ENCODE peak calls at places on chromosomes 6 and 20, in nine cellular contexts. F, D, K, N, J, T, X, M and O are unnamed samples.

GRCh38 chr6:139494376-139495025 is 120.1 kb upstream of the CITED2 start:
- DNase-seq in F (no peak), D (no peak), K (no peak), N (no peak), J (no peak), T (no peak), X (no peak), M (no peak), O (no peak)

GRCh38 chr6:20909621-20910020 is 375.4 kb downstream of the CDKAL1 start:
- DNase-seq in F (no peak), D (no peak), K (no peak), N (no peak), J (no peak), T (no peak), X (no peak), M (no peak), O (no peak)

GRCh38 chr6:53412751-53413150 is 64.0 kb upstream of the ELOVL5 start:
- DNase-seq in F (no peak), D (no peak), K (peak), N (no peak), J (no peak), T (no peak), X (no peak), M (no peak), O (no peak)

GRCh38 chr6:52420668-52421358 is 671 bp downstream of the EFHC1 start:
- DNase-seq in F (peak), D (no peak), K (peak), N (no peak), J (no peak), T (no peak), X (no peak), M (peak), O (peak)

GRCh38 chr6:52610745-52611355 is 34.0 kb upstream of the TRAM2 start:
- DNase-seq in F (peak), D (no peak), K (no peak), N (no peak), J (no peak), T (no peak), X (no peak), M (peak), O (no peak)

GRCh38 chr6:8082954-8083858 is 19.0 kb upstream of the BLOC1S5 start:
- DNase-seq in F (peak), D (peak), K (peak), N (no peak), J (no peak), T (no peak), X (peak), M (peak), O (no peak)

GRCh38 chr20:54051019-54051418 is 19.4 kb downstream of the BCAS1 start:
- DNase-seq in F (no peak), D (no peak), K (no peak), N (no peak), J (no peak), T (no peak), X (no peak), M (no peak), O (no peak)

GRCh38 chr20:43746344-43747137 is 19.7 kb upstream of the GTSF1L start:
- DNase-seq in F (no peak), D (no peak), K (peak), N (no peak), J (no peak), T (no peak), X (no peak), M (no peak), O (no peak)

GRCh38 chr6:75691012-75691411 is 58.0 kb upstream of the MYO6 start:
- DNase-seq in F (peak), D (no peak), K (peak), N (no peak), J (no peak), T (no peak), X (no peak), M (peak), O (no peak)

GRCh38 chr6:150076196-150076893 is 7.4 kb upstream of the ULBP3 start:
- DNase-seq in F (no peak), D (no peak), K (no peak), N (peak), J (no peak), T (no peak), X (no peak), M (peak), O (no peak)

GRCh38 chr6:127186889-127187288 is 68.4 kb downstream of the RSPO3 start:
- DNase-seq in F (no peak), D (no peak), K (no peak), N (peak), J (peak), T (peak), X (no peak), M (peak), O (peak)

GRCh38 chr6:111812080-111813038 is 60.9 kb downstream of the FYN start:
- DNase-seq in F (no peak), D (no peak), K (no peak), N (no peak), J (no peak), T (no peak), X (no peak), M (no peak), O (no peak)

GRCh38 chr6:169190144-169190584 is 63.5 kb downstream of the THBS2 start:
- DNase-seq in F (peak), D (peak), K (peak), N (no peak), J (peak), T (no peak), X (peak), M (peak), O (no peak)

GRCh38 chr6:149061933-149062332 is 255.6 kb upstream of the TAB2 start:
- DNase-seq in F (no peak), D (no peak), K (no peak), N (no peak), J (no peak), T (no peak), X (no peak), M (no peak), O (no peak)

GRCh38 chr20:56222945-56223344 is 25.6 kb upstream of the MC3R start:
- DNase-seq in F (no peak), D (no peak), K (no peak), N (no peak), J (no peak), T (no peak), X (no peak), M (peak), O (no peak)

GRCh38 chr6:293185-294174 is 1.2 kb downstream of the DUSP22 start:
- DNase-seq in F (no peak), D (no peak), K (peak), N (peak), J (no peak), T (no peak), X (no peak), M (peak), O (peak)

GRCh38 chr6:137661601-137662000 is 167.4 kb upstream of the OLIG3 start:
- DNase-seq in F (peak), D (no peak), K (peak), N (peak), J (no peak), T (peak), X (no peak), M (peak), O (no peak)

GRCh38 chr6:168395983-168396382 is 45.0 kb upstream of the SMOC2 start:
- DNase-seq in F (no peak), D (no peak), K (no peak), N (no peak), J (no peak), T (no peak), X (no peak), M (no peak), O (no peak)

GRCh38 chr6:43924222-43924702 is 154.3 kb downstream of the VEGFA start:
- DNase-seq in F (peak), D (no peak), K (no peak), N (no peak), J (no peak), T (no peak), X (no peak), M (peak), O (no peak)

GRCh38 chr6:43926644-43927524 is 156.9 kb downstream of the VEGFA start:
- DNase-seq in F (peak), D (peak), K (peak), N (no peak), J (no peak), T (peak), X (peak), M (peak), O (no peak)

GRCh38 chr6:43929511-43929910 is 159.5 kb downstream of the VEGFA start:
- DNase-seq in F (no peak), D (no peak), K (no peak), N (no peak), J (no peak), T (no peak), X (no peak), M (no peak), O (no peak)

GRCh38 chr6:43930440-43931154 is 160.6 kb downstream of the VEGFA start:
- DNase-seq in F (no peak), D (no peak), K (no peak), N (no peak), J (no peak), T (no peak), X (no peak), M (no peak), O (no peak)

DNA sequence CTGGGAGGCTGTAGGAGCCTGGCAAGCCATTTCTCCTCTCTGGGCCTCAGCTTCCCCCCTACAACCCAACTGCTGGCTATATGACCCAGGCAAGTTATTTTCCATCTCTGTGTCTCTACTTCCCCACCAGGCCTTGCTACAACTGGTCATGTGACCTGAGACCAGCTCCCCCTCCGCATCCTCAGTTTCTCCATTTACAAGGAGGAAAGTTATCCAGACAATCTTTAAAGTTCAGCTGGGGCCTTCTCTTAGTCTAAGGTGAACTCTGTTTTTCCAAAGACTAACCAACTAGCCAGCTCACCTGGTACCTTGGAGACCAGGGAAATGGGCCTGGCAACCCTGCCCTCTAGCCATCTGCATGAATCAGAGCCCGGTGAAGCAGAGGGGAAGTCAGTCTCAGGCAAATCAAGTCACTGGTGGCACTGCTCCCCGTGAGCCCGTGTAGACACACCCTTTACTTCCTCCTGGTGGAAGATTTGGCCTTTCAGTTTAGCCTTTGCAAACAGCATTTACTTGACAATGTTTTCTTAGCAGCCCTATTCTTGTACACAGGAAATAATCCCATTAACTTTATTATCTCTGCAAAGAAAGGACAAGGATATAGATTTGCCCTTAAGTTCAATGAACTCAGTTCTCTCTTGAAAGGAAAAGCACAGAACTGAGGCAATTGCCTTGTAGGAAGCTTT is 157.7 kb downstream of the VEGFA start:
- DNase-seq in F (no peak), D (no peak), K (no peak), N (no peak), J (no peak), T (no peak), X (no peak), M (peak), O (no peak)
- TF ChIP-seq CTCF in F (peak), D (no peak), K (no peak), N (no peak), J (no peak), T (no peak), X (no peak), M (no peak), O (no peak)

GRCh38 chr6:17905611-17906592 is 81.5 kb downstream of the KIF13A start:
- DNase-seq in F (peak), D (peak), K (peak), N (no peak), J (no peak), T (no peak), X (no peak), M (peak), O (no peak)

GRCh38 chr6:17904491-17905120 is 82.8 kb downstream of the KIF13A start:
- DNase-seq in F (peak), D (no peak), K (no peak), N (no peak), J (no peak), T (no peak), X (no peak), M (no peak), O (no peak)

GRCh38 chr6:17910178-17910577 is 77.3 kb downstream of the KIF13A start:
- DNase-seq in F (no peak), D (no peak), K (no peak), N (no peak), J (no peak), T (no peak), X (no peak), M (no peak), O (no peak)

GRCh38 chr6:17908831-17909230 is 78.6 kb downstream of the KIF13A start:
- DNase-seq in F (no peak), D (no peak), K (no peak), N (no peak), J (no peak), T (no peak), X (no peak), M (peak), O (no peak)

DNA sequence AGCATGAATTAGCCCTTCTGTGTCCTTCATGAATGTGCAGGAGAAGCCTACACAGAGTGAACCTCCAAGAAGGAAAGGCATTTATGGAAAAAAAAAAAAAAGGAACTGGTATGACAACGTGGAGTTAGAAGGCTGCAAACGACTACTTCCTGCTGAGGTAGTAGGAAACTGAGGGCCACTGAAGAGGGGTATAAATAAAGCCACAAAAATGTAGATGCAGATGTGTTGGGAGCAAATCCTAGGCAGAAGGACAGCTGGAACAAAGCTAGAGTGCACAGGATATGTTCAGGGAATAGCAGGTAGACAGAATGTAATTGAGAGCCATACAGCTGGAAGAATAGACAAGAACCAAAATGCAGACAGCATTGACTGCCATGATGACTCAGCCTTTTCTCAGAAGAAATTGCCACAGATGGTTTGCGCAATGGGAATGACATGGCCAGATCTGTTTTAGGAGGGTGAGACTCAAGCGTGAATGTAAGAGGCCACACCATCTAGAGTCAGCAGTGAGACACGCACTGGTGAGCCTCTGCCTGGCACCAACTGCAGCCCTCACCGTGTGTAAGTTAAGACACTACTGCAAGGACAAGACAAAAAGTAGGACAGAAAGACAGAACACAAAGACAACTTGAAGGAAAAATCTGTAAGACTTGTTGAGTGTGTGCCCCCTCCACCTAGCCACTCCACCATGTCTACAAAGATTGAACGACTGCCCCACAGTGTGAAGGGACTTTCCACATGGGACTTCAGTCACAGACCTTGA is 79.8 kb downstream of the KIF13A start:
- DNase-seq in F (peak), D (peak), K (peak), N (no peak), J (no peak), T (no peak), X (peak), M (peak), O (no peak)
- TF ChIP-seq CTCF in F (peak), D (peak), K (peak), N (no peak), J (no peak), T (no peak), X (peak), M (peak), O (no peak)

DNA sequence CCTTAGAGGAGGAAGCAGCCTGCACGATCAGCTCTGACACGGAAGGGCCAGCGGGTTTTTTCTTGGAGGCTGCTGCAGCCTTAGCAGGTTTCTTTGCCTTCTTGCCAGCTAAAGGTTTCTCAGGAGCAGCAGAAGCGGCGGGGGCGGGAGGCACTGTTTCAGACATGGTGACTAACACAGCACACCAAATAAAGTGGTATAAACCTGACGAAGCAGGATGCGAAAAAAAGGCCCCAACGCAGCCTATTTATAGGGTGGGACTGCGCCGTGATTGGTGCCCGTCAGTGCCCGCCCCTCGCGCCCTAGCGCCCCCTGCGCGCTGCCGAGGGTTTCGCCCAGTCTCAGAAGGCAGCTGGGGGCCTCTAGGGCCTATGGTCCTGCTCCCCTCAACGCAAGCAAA is 55.0 kb downstream of the TRIM38 start:
- DNase-seq in F (peak), D (no peak), K (peak), N (peak), J (peak), T (peak), X (no peak), M (peak), O (peak)
- TF ChIP-seq CTCF in F (peak), D (peak), K (peak), N (peak), J (peak), T (no peak), X (peak), M (peak), O (peak)

DNA sequence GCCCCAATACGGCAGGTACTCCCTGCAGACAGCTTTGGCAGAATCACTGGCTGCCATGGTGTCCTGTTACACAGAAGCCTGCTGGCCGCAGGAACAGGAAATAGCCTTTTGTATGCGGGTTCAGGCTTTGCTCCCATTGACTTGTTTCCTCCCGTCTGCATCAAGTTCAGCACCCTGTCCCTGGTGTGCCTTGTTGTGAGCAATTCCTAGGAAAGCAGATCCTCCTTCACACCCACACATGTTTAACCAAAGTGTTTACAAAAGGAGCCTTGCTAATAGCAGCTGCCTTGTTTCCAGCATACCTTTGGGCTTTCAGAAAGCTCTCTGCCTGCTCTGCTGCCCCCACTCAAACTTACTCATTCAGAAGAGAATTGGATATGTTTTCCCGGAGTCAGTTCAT is 127.2 kb upstream of the SUPT3H start:
- DNase-seq in F (peak), D (peak), K (peak), N (no peak), J (no peak), T (peak), X (peak), M (peak), O (peak)
- TF ChIP-seq CTCF in F (no peak), D (no peak), K (no peak), N (no peak), J (no peak), T (no peak), X (no peak), M (no peak), O (no peak)

DNA sequence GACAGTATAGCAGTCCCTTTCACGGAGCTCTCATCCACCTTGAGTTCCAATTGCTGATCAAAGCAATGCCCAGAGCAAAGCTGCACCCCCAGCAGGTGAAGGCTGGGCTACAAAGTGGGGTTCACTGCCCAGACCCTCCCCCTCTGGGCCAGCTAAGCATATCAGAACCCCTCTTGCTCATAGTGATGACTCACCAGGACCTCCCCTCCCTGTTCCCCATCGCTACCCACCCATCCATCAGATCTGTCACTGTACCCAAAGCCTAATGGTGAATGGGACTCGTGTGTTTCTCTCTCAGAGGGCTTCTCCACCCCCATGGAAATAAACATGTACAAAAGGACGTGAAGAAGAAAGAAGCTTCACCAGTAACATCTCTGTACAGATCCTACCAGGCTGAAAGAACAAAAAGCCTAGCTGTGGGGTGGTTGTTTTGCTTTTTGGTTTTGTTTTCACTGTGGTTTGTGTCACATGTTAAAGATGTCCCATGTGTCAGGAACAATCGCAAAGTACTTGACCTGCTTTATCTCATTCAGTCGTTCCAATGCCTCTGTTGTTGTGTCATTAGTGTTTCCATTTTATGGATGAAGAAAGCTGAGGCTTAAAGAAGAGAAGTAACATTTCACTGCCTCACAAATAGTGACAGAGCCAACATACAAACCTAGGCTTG is 518.5 kb downstream of the CD83 start:
- DNase-seq in F (no peak), D (no peak), K (no peak), N (no peak), J (no peak), T (no peak), X (no peak), M (no peak), O (no peak)
- TF ChIP-seq CTCF in F (no peak), D (no peak), K (no peak), N (no peak), J (no peak), T (no peak), X (no peak), M (no peak), O (no peak)

GRCh38 chr6:91337967-91338366 is 751.1 kb upstream of the MAP3K7 start:
- DNase-seq in F (no peak), D (no peak), K (no peak), N (no peak), J (no peak), T (no peak), X (no peak), M (no peak), O (no peak)
- TF ChIP-seq CTCF in F (no peak), D (no peak), K (no peak), N (peak), J (no peak), T (peak), X (peak), M (peak), O (peak)